ENCODE peak calls at places on chromosome X, in seven cellular contexts. N is NCI-H510A treated with DMSO at 0.1 percent for 48 hours; G is progenitor cell of endocrine pancreas; A is left ventricle myocardium superior; K is uterus; I is naive thymus-derived CD4-positive, alpha-beta T cell; H is stimulated activated naive CD8-positive, alpha-beta T cell treated with anti-CD3 and anti-CD28 coated beads, Interleukin-15, amount 100 ng/mL, for 72 hours. U is an unnamed sample.

GRCh38 chrX:53281321-53281822 is at the start of gene IQSEC2:
- DNase-seq in I (no peak), H (no peak), A (peak; percentile 89), K (peak; percentile 94), N (peak; percentile 6), G (no peak), U (no peak)

GRCh38 chrX:118495958-118496762 is 545 bp downstream of the DOCK11 start:
- DNase-seq in I (peak; percentile 80), A (peak; percentile 71), N (peak; percentile 12), H (peak; percentile 83), G (peak; percentile 9), K (peak; percentile 29), U (peak; percentile 67)

GRCh38 chrX:74445099-74445498 is 23.8 kb downstream of the SLC16A2 start:
- DNase-seq in I (no peak), N (no peak), H (no peak), A (no peak), K (no peak), G (no peak), U (no peak)

GRCh38 chrX:9222299-9222698 is 188.4 kb upstream of the FAM9B start:
- DNase-seq in H (no peak), N (no peak), A (no peak), K (no peak), G (no peak), I (no peak), U (no peak)

GRCh38 chrX:69226459-69227158 is 61.4 kb upstream of the PJA1 start:
- DNase-seq in K (peak; percentile 11), N (no peak), G (no peak), H (no peak), A (no peak), I (no peak), U (no peak)

GRCh38 chrX:20530319-20530979 is 263.7 kb upstream of the RPS6KA3 start:
- DNase-seq in G (peak; percentile 59), A (peak; percentile 23), H (peak; percentile 35), N (peak; percentile 48), I (peak; percentile 43), K (peak; percentile 40), U (peak; percentile 34)

GRCh38 chrX:13733506-13733905 is 914 bp downstream of the TRAPPC2 start:
- DNase-seq in I (no peak), A (no peak), N (no peak), K (no peak), H (no peak), G (no peak), U (no peak)

GRCh38 chrX:131812847-131813825 is 210.0 kb upstream of the STK26 start:
- DNase-seq in K (peak; percentile 79), I (peak; percentile 85), H (peak; percentile 74), A (no peak), G (no peak), N (no peak), U (peak; percentile 81)

GRCh38 chrX:46662594-46662993 is 89.0 kb downstream of the CHST7 start:
- DNase-seq in A (no peak), N (no peak), I (no peak), H (no peak), K (no peak), G (no peak), U (no peak)

U was measured in effector CD4-positive, alpha-beta T cell.